ENCODE peak calls at places on chromosomes 4 and X, in ten cellular contexts. D is GM12865, X is fibroblast of lung, V is GM23338, M is neural crest cell, J is PC-3, I is keratinocyte, Y is tibial nerve, T is epithelial cell of proximal tubule, H is heart right ventricle. Q is an unnamed sample.

GRCh38 chr4:68630371-68630770 is 40.1 kb downstream of the UGT2B15 start:
- DNase-seq in D (no peak), X (no peak), V (no peak), M (no peak), J (peak; percentile 36), I (no peak), Y (no peak), T (no peak), H (no peak), Q (no peak)

GRCh38 chr4:15470149-15470520 is 453 bp downstream of the CC2D2A start:
- DNase-seq in D (no peak), X (peak; percentile 30), V (no peak), M (no peak), J (no peak), I (no peak), Y (no peak), T (no peak), H (no peak), Q (no peak)

GRCh38 chr4:41784191-41784979 is 35.9 kb upstream of the PHOX2B start:
- DNase-seq in D (no peak), X (no peak), V (no peak), M (no peak), J (no peak), I (no peak), Y (no peak), T (no peak), H (no peak), Q (no peak)

GRCh38 chr4:555566-556275 is 20.4 kb downstream of the TMEM271 start:
- DNase-seq in D (no peak), X (no peak), V (no peak), M (no peak), J (no peak), I (no peak), Y (no peak), T (no peak), H (no peak), Q (no peak)

GRCh38 chr4:89307446-89308160 is at the start of gene GPRIN3:
- DNase-seq in D (no peak), X (peak; percentile 21), V (peak; percentile 76), M (peak; percentile 57), J (no peak), I (no peak), Y (no peak), T (no peak), H (peak; percentile 73), Q (peak; percentile 38)

GRCh38 chr4:153223935-153224334 is 19.7 kb downstream of the TRIM2 start:
- DNase-seq in D (no peak), X (peak; percentile 44), V (no peak), M (no peak), J (peak; percentile 63), I (peak; percentile 7), Y (no peak), T (no peak), H (no peak), Q (no peak)

GRCh38 chrX:97806238-97806637 is 922.5 kb downstream of the RPA4 start:
- DNase-seq in D (no peak), X (peak; percentile 33), V (no peak), M (no peak), J (peak; percentile 67), I (no peak), Y (no peak), T (no peak), H (no peak), Q (no peak)

GRCh38 chrX:15146515-15146914 is 123.4 kb downstream of the ASB9 start:
- DNase-seq in D (peak; percentile 17), X (peak; percentile 5), V (peak; percentile 50), M (peak; percentile 37), J (peak; percentile 58), I (no peak), Y (no peak), T (no peak), H (no peak), Q (no peak)

GRCh38 chr4:124953059-124953850 is 240.7 kb upstream of the ANKRD50 start:
- DNase-seq in D (no peak), X (peak; percentile 96), V (no peak), M (no peak), J (peak; percentile 59), I (no peak), Y (no peak), T (peak; percentile 30), H (no peak), Q (no peak)

GRCh38 chrX:47283015-47283771 is 50.4 kb downstream of the USP11 start:
- DNase-seq in D (peak; percentile 50), X (peak; percentile 41), V (no peak), M (peak; percentile 32), J (no peak), I (no peak), Y (peak; percentile 4), T (peak; percentile 10), H (no peak), Q (peak; percentile 38)

GRCh38 chrX:150547511-150548115 is 20.8 kb upstream of the MTM1 start:
- DNase-seq in D (peak; percentile 72), X (peak; percentile 45), V (peak; percentile 64), M (peak; percentile 33), J (no peak), I (no peak), Y (peak; percentile 25), T (no peak), H (peak; percentile 75), Q (peak; percentile 69)

GRCh38 chr4:140242357-140243284 is 88.6 kb upstream of the MAML3 start:
- DNase-seq in D (no peak), X (no peak), V (no peak), M (no peak), J (peak; percentile 32), I (no peak), Y (no peak), T (no peak), H (no peak), Q (no peak)

GRCh38 chr4:183364025-183364424 is 41.8 kb upstream of the CLDN24 start:
- DNase-seq in D (no peak), X (no peak), V (peak; percentile 42), M (no peak), J (no peak), I (no peak), Y (no peak), T (no peak), H (no peak), Q (no peak)

GRCh38 chr4:15368906-15369305 is 58.9 kb upstream of the C1QTNF7 start:
- DNase-seq in D (no peak), X (peak; percentile 76), V (no peak), M (no peak), J (peak; percentile 5), I (no peak), Y (no peak), T (no peak), H (no peak), Q (no peak)

GRCh38 chrX:2351321-2351720 is 149.5 kb downstream of the DHRSX start:
- DNase-seq in D (no peak), X (peak; percentile 51), V (no peak), M (no peak), J (peak; percentile 54), I (no peak), Y (no peak), T (peak; percentile 18), H (no peak), Q (no peak)

DNA sequence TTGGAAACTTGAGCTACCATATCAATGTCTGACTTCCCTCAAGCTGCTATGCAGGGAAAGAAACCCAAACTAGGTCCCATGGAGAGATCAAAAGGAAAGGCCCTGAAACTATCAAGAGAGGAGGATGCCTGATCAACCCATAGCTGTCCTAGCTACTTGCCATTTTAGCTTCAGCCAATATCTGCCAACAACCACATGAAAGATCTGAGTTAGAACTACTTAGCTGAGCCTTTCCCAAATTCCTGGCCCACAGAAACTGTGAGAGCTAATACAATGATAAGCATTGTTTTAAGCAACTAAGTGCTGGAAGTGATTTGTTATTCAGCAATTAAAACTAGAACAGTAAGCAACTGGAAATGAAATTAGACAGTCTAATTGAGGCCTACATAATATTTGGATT is 6.3 kb upstream of the ARHGEF38 start:
- DNase-seq in D (no peak), X (no peak), V (no peak), M (no peak), J (no peak), I (no peak), Y (no peak), T (no peak), H (no peak), Q (no peak)
- TF ChIP-seq CTCF in D (no peak), X (no peak), V (no peak), M (no peak), J (no peak), I (no peak), Y (no peak), T (no peak), H (no peak), Q (no peak)

GRCh38 chr4:12734586-12734985 is 749.6 kb downstream of the RAB28 start:
- DNase-seq in D (peak; percentile 5), X (no peak), V (no peak), M (no peak), J (no peak), I (no peak), Y (no peak), T (no peak), H (no peak), Q (no peak)

GRCh38 chr4:12724520-12724919 is 759.6 kb downstream of the RAB28 start:
- DNase-seq in D (peak; percentile 9), X (no peak), V (peak; percentile 40), M (no peak), J (peak; percentile 24), I (no peak), Y (no peak), T (no peak), H (no peak), Q (no peak)

GRCh38 chr4:12723849-12724447 is 760.2 kb downstream of the RAB28 start:
- DNase-seq in D (no peak), X (no peak), V (peak; percentile 67), M (no peak), J (no peak), I (no peak), Y (no peak), T (no peak), H (no peak), Q (no peak)

GRCh38 chr4:12729384-12729783 is 754.8 kb downstream of the RAB28 start:
- DNase-seq in D (peak; percentile 18), X (peak; percentile 40), V (peak; percentile 47), M (no peak), J (peak; percentile 35), I (no peak), Y (no peak), T (no peak), H (no peak), Q (no peak)
- TF ChIP-seq CTCF in D (peak; percentile 30), X (peak; percentile 29), V (peak; percentile 63), M (peak; percentile 78), J (peak; percentile 17), I (peak; percentile 11), Y (no peak), T (peak; percentile 49), H (peak; percentile 51), Q (peak; percentile 26)

DNA sequence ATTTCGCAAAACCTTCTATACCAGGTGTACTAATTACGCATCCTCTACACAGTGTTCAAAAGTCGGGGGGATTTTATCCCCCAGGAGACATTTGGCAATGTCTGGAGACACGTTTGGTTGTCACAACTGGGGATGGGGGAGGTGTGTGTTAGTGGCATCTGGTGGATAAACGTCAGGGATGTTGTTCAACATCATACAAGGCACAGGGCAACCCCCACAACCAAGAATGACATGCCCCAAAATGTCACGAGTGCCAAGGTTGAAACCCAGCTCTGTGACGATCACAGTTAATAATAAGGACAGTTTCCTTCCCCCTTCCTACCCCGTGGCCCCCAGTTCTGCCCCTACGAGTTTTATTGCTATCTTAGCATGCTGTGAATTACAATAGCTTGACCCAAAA is 15.9 kb upstream of the SEL1L3 start:
- DNase-seq in D (no peak), X (no peak), V (no peak), M (no peak), J (no peak), I (no peak), Y (no peak), T (no peak), H (no peak), Q (no peak)
- TF ChIP-seq CTCF in D (no peak), X (no peak), V (no peak), M (no peak), J (no peak), I (no peak), Y (no peak), T (no peak), H (no peak), Q (no peak)

GRCh38 chrX:9231491-9231890 is 197.6 kb upstream of the FAM9B start:
- DNase-seq in D (no peak), X (no peak), V (no peak), M (no peak), J (peak; percentile 77), I (no peak), Y (no peak), T (no peak), H (no peak), Q (no peak)
- TF ChIP-seq CTCF in D (no peak), X (no peak), V (no peak), M (no peak), J (no peak), I (no peak), Y (no peak), T (no peak), H (no peak), Q (no peak)